ENCODE peak calls at places on chromosomes 13 and 19, in six cellular contexts. R is activated CD4-positive, alpha-beta T cell treated with anti-CD3 and anti-CD28 coated beads, Interleukin-2, amount 50 U/mL, for 1 hour; Y is M059J; D is activated T-helper 1 cell treated with Interleukin-2 at 50 U/mL for 16 hours; L is MCF 10A; V is HEK293T. A is an unnamed sample.

GRCh38 chr19:11244846-11245589 is 5.6 kb downstream of the ANGPTL8 start:
- DNase-seq in R (no peak), Y (peak; percentile 36), D (no peak), L (no peak), V (no peak), A (no peak)

GRCh38 chr13:24727731-24728601 is 36.0 kb upstream of the RNF17 start:
- DNase-seq in R (peak; percentile 68), Y (peak; percentile 70), D (peak; percentile 37), L (peak; percentile 83), V (peak; percentile 68), A (peak; percentile 62)

GRCh38 chr13:26831336-26831908 is 70.8 kb upstream of the GPR12 start:
- DNase-seq in R (no peak), Y (no peak), D (no peak), L (no peak), V (no peak), A (no peak)

GRCh38 chr19:1921825-1922224 is 16.6 kb downstream of the ADAT3 start:
- DNase-seq in R (no peak), Y (no peak), D (no peak), L (no peak), V (no peak), A (no peak)

GRCh38 chr13:74461011-74461410 is 326.8 kb upstream of the KLF12 start:
- DNase-seq in R (no peak), Y (no peak), D (no peak), L (no peak), V (no peak), A (no peak)

GRCh38 chr13:42781362-42781761 is at the start of gene FAM216B:
- DNase-seq in R (no peak), Y (no peak), D (no peak), L (no peak), V (no peak), A (no peak)

GRCh38 chr19:10259162-10259905 is 7.3 kb downstream of the MRPL4 start:
- DNase-seq in R (peak; percentile 88), Y (peak; percentile 80), D (peak; percentile 67), L (peak; percentile 92), V (peak; percentile 83), A (peak; percentile 95)

GRCh38 chr19:7373862-7374261 is 25.1 kb downstream of the ARHGEF18 start:
- DNase-seq in R (no peak), Y (peak; percentile 66), D (no peak), L (no peak), V (no peak), A (no peak)

GRCh38 chr13:29587645-29588044 is 7.8 kb downstream of the SLC7A1 start:
- DNase-seq in R (no peak), Y (peak; percentile 47), D (no peak), L (no peak), V (no peak), A (no peak)

GRCh38 chr19:35090160-35090794 is 25.3 kb upstream of the FXYD3 start:
- DNase-seq in R (peak; percentile 24), Y (peak; percentile 56), D (no peak), L (peak; percentile 73), V (peak; percentile 81), A (peak; percentile 12)

GRCh38 chr13:105502193-105502592 is 1033.3 kb downstream of the EFNB2 start:
- DNase-seq in R (no peak), Y (no peak), D (no peak), L (no peak), V (no peak), A (no peak)

GRCh38 chr19:39409207-39409885 is 2.7 kb downstream of the ZFP36 start:
- DNase-seq in R (peak; percentile 94), Y (peak; percentile 76), D (peak; percentile 68), L (peak; percentile 94), V (no peak), A (peak; percentile 80)

GRCh38 chr19:7751157-7751783 is 3.9 kb upstream of the CD209 start:
- DNase-seq in R (no peak), Y (no peak), D (no peak), L (peak; percentile 15), V (no peak), A (peak; percentile 50)

GRCh38 chr13:73272831-73273230 is 214.0 kb downstream of the KLF5 start:
- DNase-seq in R (no peak), Y (no peak), D (no peak), L (no peak), V (no peak), A (no peak)

GRCh38 chr19:33998739-33999345 is 173.5 kb upstream of the LSM14A start:
- DNase-seq in R (no peak), Y (no peak), D (no peak), L (peak; percentile 5), V (no peak), A (no peak)

GRCh38 chr19:6393982-6394412 is 1.0 kb upstream of the GTF2F1 start:
- DNase-seq in R (peak; percentile 67), Y (no peak), D (no peak), L (no peak), V (no peak), A (peak; percentile 70)

GRCh38 chr19:50705422-50706019 is 14.1 kb downstream of the SHANK1 start:
- DNase-seq in R (no peak), Y (peak; percentile 64), D (no peak), L (peak; percentile 61), V (peak; percentile 72), A (no peak)

GRCh38 chr19:48509467-48510194 is 2.0 kb downstream of the LMTK3 start:
- DNase-seq in R (no peak), Y (no peak), D (no peak), L (no peak), V (no peak), A (no peak)

GRCh38 chr13:24834902-24835510 is 71.0 kb downstream of the RNF17 start:
- DNase-seq in R (no peak), Y (no peak), D (no peak), L (peak; percentile 24), V (no peak), A (no peak)

GRCh38 chr13:26011996-26012688 is 39.7 kb downstream of the SHISA2 start:
- DNase-seq in R (peak; percentile 62), Y (no peak), D (peak; percentile 43), L (no peak), V (no peak), A (peak; percentile 48)

GRCh38 chr19:19554074-19555023 is 16.3 kb downstream of the CILP2 start:
- DNase-seq in R (peak; percentile 56), Y (peak; percentile 29), D (peak; percentile 37), L (peak; percentile 66), V (peak; percentile 85), A (peak; percentile 48)

GRCh38 chr13:74751739-74752138 is 617.5 kb upstream of the KLF12 start:
- DNase-seq in R (no peak), Y (no peak), D (no peak), L (no peak), V (peak; percentile 41), A (no peak)

GRCh38 chr19:4971424-4971793 is 2.5 kb downstream of the KDM4B start:
- DNase-seq in R (peak; percentile 16), Y (peak; percentile 45), D (no peak), L (peak; percentile 55), V (no peak), A (no peak)

A was measured in stimulated activated naive CD4-positive, alpha-beta T cell treated with Interleukin-2 at 50 U/mL for 16 hours.